ENCODE peak calls at places on chromosomes 7 and 10, in four cellular contexts. Y is A549, L is SK-N-SH, G is K562. Q is an unnamed sample.

GRCh38 chr7:107152011-107152410 is 16.8 kb upstream of the HBP1 start:
- DNase-seq in Y (peak), L (no peak), G (no peak), Q (no peak)

GRCh38 chr10:72353028-72353962 is 1.4 kb downstream of the DNAJB12 start:
- DNase-seq in Y (peak), L (peak), G (peak), Q (no peak)

GRCh38 chr10:62738916-62739315 is 65.6 kb upstream of the ADO start:
- DNase-seq in Y (no peak), L (no peak), G (no peak), Q (no peak)

GRCh38 chr7:138837627-138838026 is 39.6 kb upstream of the ATP6V0A4 start:
- DNase-seq in Y (no peak), L (no peak), G (no peak), Q (no peak)

GRCh38 chr7:90211391-90212148 is at the start of gene STEAP2:
- DNase-seq in Y (peak), L (peak), G (peak), Q (no peak)

GRCh38 chr10:43197834-43198681 is 59.8 kb downstream of the CSGALNACT2 start:
- DNase-seq in Y (peak), L (peak), G (peak), Q (no peak)

GRCh38 chr10:102815790-102816549 is 21.2 kb downstream of the CYP17A1 start:
- DNase-seq in Y (no peak), L (no peak), G (no peak), Q (no peak)

GRCh38 chr10:82811621-82812020 is 936.6 kb downstream of the NRG3 start:
- DNase-seq in Y (peak), L (peak), G (peak), Q (no peak)

GRCh38 chr7:66529889-66530615 is 98.6 kb upstream of the KCTD7 start:
- DNase-seq in Y (no peak), L (peak), G (no peak), Q (no peak)

GRCh38 chr10:8056378-8056777 is 1.9 kb downstream of the GATA3 start:
- DNase-seq in Y (no peak), L (no peak), G (no peak), Q (no peak)

GRCh38 chr7:83427929-83428328 is 221.0 kb downstream of the SEMA3E start:
- DNase-seq in Y (peak), L (no peak), G (no peak), Q (no peak)

GRCh38 chr7:50166997-50167961 is 74.2 kb upstream of the ZPBP start:
- DNase-seq in Y (no peak), L (no peak), G (no peak), Q (no peak)

GRCh38 chr7:151087247-151088018 is 1.2 kb downstream of the AGAP3 start:
- DNase-seq in Y (peak), L (peak), G (peak), Q (no peak)

GRCh38 chr7:121793716-121794115 is 79.2 kb upstream of the PTPRZ1 start:
- DNase-seq in Y (no peak), L (no peak), G (no peak), Q (no peak)

GRCh38 chr7:116736927-116737715 is 65.1 kb downstream of the MET start:
- DNase-seq in Y (no peak), L (no peak), G (no peak), Q (no peak)

GRCh38 chr10:8158439-8159071 is 104.1 kb downstream of the GATA3 start:
- DNase-seq in Y (peak), L (no peak), G (no peak), Q (no peak)

GRCh38 chr10:19154375-19154774 is 105.8 kb downstream of the MALRD1 start:
- DNase-seq in Y (no peak), L (no peak), G (no peak), Q (no peak)

GRCh38 chr7:74501298-74501697 is 47.6 kb downstream of the GTF2IRD1 start:
- DNase-seq in Y (no peak), L (no peak), G (no peak), Q (no peak)

GRCh38 chr10:116761883-116762282 is 19.5 kb upstream of the HSPA12A start:
- DNase-seq in Y (no peak), L (no peak), G (no peak), Q (no peak)

GRCh38 chr10:88157981-88158465 is 294.6 kb downstream of the PTEN start:
- DNase-seq in Y (peak), L (no peak), G (no peak), Q (no peak)

GRCh38 chr7:116815041-116815440 is 47.3 kb upstream of the CAPZA2 start:
- DNase-seq in Y (no peak), L (no peak), G (no peak), Q (no peak)

GRCh38 chr7:71645836-71646235 is 513.9 kb downstream of the GALNT17 start:
- DNase-seq in Y (no peak), L (no peak), G (no peak), Q (no peak)

GRCh38 chr7:75033064-75033463 is 40.5 kb downstream of the RCC1L start:
- DNase-seq in Y (peak), L (peak), G (peak), Q (no peak)

GRCh38 chr7:18356195-18356645 is 139.3 kb upstream of the HDAC9 start:
- DNase-seq in Y (peak), L (peak), G (peak), Q (no peak)

GRCh38 chr10:86682675-86683074 is 14.4 kb downstream of the LDB3 start:
- DNase-seq in Y (no peak), L (no peak), G (no peak), Q (no peak)

GRCh38 chr10:86685893-86686632 is 17.8 kb downstream of the LDB3 start:
- DNase-seq in Y (no peak), L (no peak), G (no peak), Q (no peak)

GRCh38 chr10:86685416-86685815 is 17.1 kb downstream of the LDB3 start:
- DNase-seq in Y (no peak), L (no peak), G (no peak), Q (no peak)

GRCh38 chr10:86681722-86682386 is 13.5 kb downstream of the LDB3 start:
- DNase-seq in Y (no peak), L (no peak), G (no peak), Q (no peak)

GRCh38 chr10:86684305-86684704 is 16.0 kb downstream of the LDB3 start:
- DNase-seq in Y (no peak), L (peak), G (peak), Q (no peak)
- TF ChIP-seq RCOR1 in Y (no peak), L (no peak), G (no peak), Q (no peak)

DNA sequence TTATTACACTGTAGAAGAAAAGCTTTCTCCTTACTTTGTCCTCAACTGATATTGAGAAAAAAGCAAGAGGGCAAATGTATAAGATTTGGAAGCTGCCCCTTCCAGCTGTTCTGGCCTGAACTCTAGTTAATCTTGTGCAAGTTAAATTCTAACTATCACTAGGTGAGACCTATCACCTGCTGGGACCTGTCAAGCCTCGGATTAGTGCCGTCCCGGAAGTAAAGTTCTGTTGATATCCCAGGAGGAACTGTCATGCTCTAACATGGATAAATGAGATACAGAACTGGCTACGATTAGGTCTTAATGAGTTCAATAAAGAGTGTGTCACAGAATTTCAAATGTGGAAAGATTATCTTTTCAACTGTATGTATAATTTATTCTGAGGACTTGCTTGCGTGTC is 1.2 kb upstream of the BPGM start:
- DNase-seq in Y (no peak), L (no peak), G (no peak), Q (no peak)
- TF ChIP-seq EP300 in Y (no peak), L (no peak), G (no peak), Q (no peak)

GRCh38 chr10:118961401-118961800 is 68.1 kb upstream of the NANOS1 start:
- DNase-seq in Y (no peak), L (no peak), G (no peak), Q (no peak)
- H3K27ac ChIP-seq in Y (peak), L (no peak), G (no peak), Q (no peak)

GRCh38 chr10:23192741-23193434 is 776 bp downstream of the PTF1A start:
- DNase-seq in Y (no peak), L (peak), G (no peak), Q (no peak)

GRCh38 chr10:23190872-23191763 is 994 bp upstream of the PTF1A start:
- DNase-seq in Y (no peak), L (no peak), G (no peak), Q (no peak)

GRCh38 chr10:23192396-23192740 is 256 bp downstream of the PTF1A start:
- DNase-seq in Y (no peak), L (no peak), G (no peak), Q (no peak)

GRCh38 chr10:23193435-23194074 is 1.4 kb downstream of the PTF1A start:
- DNase-seq in Y (no peak), L (no peak), G (no peak), Q (no peak)

DNA sequence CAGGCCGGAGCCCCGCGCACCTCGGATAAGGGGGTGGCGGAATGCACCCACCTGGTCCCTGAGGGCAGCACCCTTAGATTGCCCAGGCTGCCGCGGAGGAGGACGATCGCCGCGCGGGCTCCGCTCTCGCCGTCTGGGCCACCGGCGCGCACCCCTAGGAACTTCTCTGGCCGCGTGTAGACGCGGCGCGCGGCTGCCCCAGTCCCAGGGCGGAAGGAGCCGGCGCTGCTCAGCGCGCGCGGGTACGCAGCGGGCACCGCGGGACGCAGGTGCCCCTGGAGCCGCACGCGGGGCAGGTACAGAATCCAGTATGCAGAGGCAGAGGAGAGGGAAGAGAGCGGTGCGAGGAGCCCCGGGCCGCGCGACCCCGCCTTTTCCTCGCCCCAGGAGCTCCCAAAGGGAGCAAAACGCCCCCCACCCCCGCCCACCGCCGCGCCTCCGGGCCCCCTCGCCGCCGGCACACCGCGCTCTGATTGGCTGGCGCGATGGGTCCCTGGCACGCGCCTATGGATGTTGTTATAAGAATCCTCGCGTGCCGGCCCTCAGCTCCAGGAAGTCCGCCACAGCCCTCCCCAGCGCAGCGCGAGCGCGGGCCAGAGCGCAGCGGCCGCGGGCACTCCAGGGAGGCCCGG is at the start of gene PTF1A:
- DNase-seq in Y (no peak), L (peak), G (no peak), Q (no peak)
- TF ChIP-seq RCOR1 in Y (no peak), L (no peak), G (no peak), Q (no peak)